ENCODE peak calls at places on chromosome 6, in four cellular contexts. M, P, J and K are unnamed samples.

GRCh38 chr6:103699770-103700169 is 1159.9 kb downstream of the HACE1 start:
- DNase-seq in M (no peak), P (no peak), J (no peak), K (no peak)

GRCh38 chr6:4472953-4473642 is 303.1 kb upstream of the CDYL start:
- DNase-seq in M (no peak), P (no peak), J (no peak), K (no peak)

GRCh38 chr6:42821846-42822245 is 40.0 kb downstream of the BICRAL start:
- DNase-seq in M (no peak), P (no peak), J (no peak), K (peak; percentile 58)

GRCh38 chr6:39956951-39957350 is 22.7 kb upstream of the MOCS1 start:
- DNase-seq in M (no peak), P (no peak), J (no peak), K (peak; percentile 56)

GRCh38 chr6:83480470-83480869 is 31.9 kb upstream of the PRSS35 start:
- DNase-seq in M (no peak), P (no peak), J (no peak), K (no peak)

GRCh38 chr6:118722820-118723526 is 71.6 kb upstream of the CEP85L start:
- DNase-seq in M (no peak), P (no peak), J (no peak), K (peak; percentile 44)

GRCh38 chr6:75207211-75207984 is 1.5 kb upstream of the COL12A1 start:
- DNase-seq in M (no peak), P (no peak), J (peak; percentile 60), K (peak; percentile 73)

GRCh38 chr6:49225471-49225870 is 237.6 kb downstream of the MMUT start:
- DNase-seq in M (no peak), P (no peak), J (no peak), K (no peak)

GRCh38 chr6:20572288-20572687 is 38.0 kb downstream of the CDKAL1 start:
- DNase-seq in M (no peak), P (no peak), J (no peak), K (no peak)

GRCh38 chr6:159726196-159726917 is 949 bp upstream of the WTAP start:
- DNase-seq in M (no peak), P (no peak), J (no peak), K (no peak)

GRCh38 chr6:158707120-158707519 is 57.3 kb downstream of the SYTL3 start:
- DNase-seq in M (peak; percentile 89), P (no peak), J (no peak), K (peak; percentile 63)

GRCh38 chr6:45920819-45921511 is 94.7 kb downstream of the CLIC5 start:
- DNase-seq in M (no peak), P (no peak), J (no peak), K (peak; percentile 23)

GRCh38 chr6:165090206-165090605 is 219.2 kb downstream of the C6orf118 start:
- DNase-seq in M (no peak), P (no peak), J (no peak), K (peak; percentile 63)

GRCh38 chr6:66772785-66773184 is 1065.8 kb upstream of the EYS start:
- DNase-seq in M (no peak), P (no peak), J (no peak), K (no peak)

GRCh38 chr6:43964659-43965570 is 162.3 kb downstream of the MRPL14 start:
- DNase-seq in M (no peak), P (no peak), J (no peak), K (no peak)

GRCh38 chr6:6546318-6547110 is 42.0 kb upstream of the LY86 start:
- DNase-seq in M (no peak), P (peak; percentile 10), J (peak; percentile 76), K (no peak)

GRCh38 chr6:127999032-127999431 is 98.2 kb upstream of the THEMIS start:
- DNase-seq in M (no peak), P (no peak), J (no peak), K (no peak)

GRCh38 chr6:133809406-133809805 is 79.5 kb upstream of the TCF21 start:
- DNase-seq in M (no peak), P (no peak), J (no peak), K (peak; percentile 80)

GRCh38 chr6:56370591-56371198 is 123.3 kb upstream of the COL21A1 start:
- DNase-seq in M (no peak), P (peak; percentile 4), J (no peak), K (peak; percentile 91)

GRCh38 chr6:25927721-25928359 is 2.7 kb downstream of the SLC17A2 start:
- DNase-seq in M (no peak), P (no peak), J (no peak), K (peak; percentile 12)

GRCh38 chr6:151137441-151137984 is 102.3 kb upstream of the AKAP12 start:
- DNase-seq in M (no peak), P (no peak), J (no peak), K (no peak)

GRCh38 chr6:127547909-127548649 is 28.9 kb upstream of the C6orf58 start:
- DNase-seq in M (no peak), P (no peak), J (peak; percentile 32), K (peak; percentile 38)

GRCh38 chr6:78302411-78302810 is 564.9 kb upstream of the IRAK1BP1 start:
- DNase-seq in M (no peak), P (no peak), J (no peak), K (no peak)

GRCh38 chr6:89895273-89895874 is 1.1 kb downstream of the GJA10 start:
- DNase-seq in M (no peak), P (no peak), J (peak; percentile 84), K (peak; percentile 66)

GRCh38 chr6:100948381-100949133 is 67.4 kb upstream of the ASCC3 start:
- DNase-seq in M (no peak), P (no peak), J (no peak), K (no peak)

GRCh38 chr6:144278659-144279314 is 6.3 kb upstream of the UTRN start:
- DNase-seq in M (no peak), P (no peak), J (peak; percentile 43), K (no peak)

GRCh38 chr6:144036064-144036873 is 28.2 kb upstream of the PLAGL1 start:
- DNase-seq in M (no peak), P (no peak), J (peak; percentile 36), K (peak; percentile 74)

GRCh38 chr6:16228709-16229665 is 9.4 kb upstream of the GMPR start:
- DNase-seq in M (no peak), P (no peak), J (no peak), K (peak; percentile 35)

GRCh38 chr6:42450314-42451145 is 1.2 kb downstream of the TRERF1 start:
- DNase-seq in M (no peak), P (peak; percentile 11), J (peak; percentile 43), K (peak; percentile 61)

GRCh38 chr6:83844170-83844569 is 9.0 kb upstream of the RIPPLY2 start:
- DNase-seq in M (no peak), P (no peak), J (no peak), K (no peak)

GRCh38 chr6:26401987-26402658 is at the start of gene BTN3A1:
- DNase-seq in M (peak; percentile 41), P (peak; percentile 82), J (peak; percentile 77), K (peak; percentile 88)

GRCh38 chr6:169824021-169824420 is 72.6 kb downstream of the ERMARD start:
- DNase-seq in M (no peak), P (no peak), J (no peak), K (no peak)

GRCh38 chr6:43150051-43150751 is 20.9 kb upstream of the SRF start:
- DNase-seq in M (no peak), P (no peak), J (no peak), K (no peak)

GRCh38 chr6:20292905-20293304 is 80.6 kb upstream of the MBOAT1 start:
- DNase-seq in M (no peak), P (no peak), J (no peak), K (no peak)

GRCh38 chr6:31631209-31631608 is 10.7 kb downstream of the PRRC2A start:
- DNase-seq in M (no peak), P (no peak), J (no peak), K (no peak)

GRCh38 chr6:24910331-24910849 is 25.4 kb downstream of the RIPOR2 start:
- DNase-seq in M (no peak), P (peak; percentile 82), J (peak; percentile 64), K (peak; percentile 24)

GRCh38 chr6:146361367-146361924 is 182.2 kb upstream of the RAB32 start:
- DNase-seq in M (no peak), P (no peak), J (no peak), K (peak; percentile 46)

GRCh38 chr6:100620085-100620484 is 155.4 kb upstream of the SIM1 start:
- DNase-seq in M (no peak), P (no peak), J (no peak), K (peak; percentile 80)

GRCh38 chr6:82396964-82397761 is 33.5 kb downstream of the TPBG start:
- DNase-seq in M (peak; percentile 89), P (no peak), J (no peak), K (peak; percentile 95)

GRCh38 chr6:121439456-121440250 is 4.2 kb downstream of the GJA1 start:
- DNase-seq in M (no peak), P (no peak), J (no peak), K (peak; percentile 16)

GRCh38 chr6:150068786-150069648 is at the start of gene ULBP3:
- DNase-seq in M (peak; percentile 89), P (peak; percentile 75), J (peak; percentile 86), K (peak; percentile 98)

GRCh38 chr6:150070236-150070860 is 1.4 kb upstream of the ULBP3 start:
- DNase-seq in M (no peak), P (no peak), J (no peak), K (no peak)

GRCh38 chr6:150074651-150075416 is 5.9 kb upstream of the ULBP3 start:
- DNase-seq in M (no peak), P (no peak), J (no peak), K (no peak)

GRCh38 chr6:150069707-150070106 is 786 bp upstream of the ULBP3 start:
- DNase-seq in M (no peak), P (no peak), J (no peak), K (no peak)

GRCh38 chr6:150072201-150072600 is 3.3 kb upstream of the ULBP3 start:
- DNase-seq in M (peak; percentile 90), P (peak; percentile 11), J (peak; percentile 63), K (peak; percentile 89)
- H3K9me2 ChIP-seq in M (no peaks in the 10 kb centered on the region), P (no peaks in the 10 kb centered on the region), J (no peaks in the 10 kb centered on the region), K (no peaks in the 10 kb centered on the region)

GRCh38 chr6:30097902-30098606 is 14.8 kb downstream of the TRIM31 start:
- DNase-seq in M (no peak), P (no peak), J (no peak), K (no peak)
- H3K9me2 ChIP-seq in M (no peaks in the 10 kb centered on the region), P (no peaks in the 10 kb centered on the region), J (no peaks in the 10 kb centered on the region), K (no peaks in the 10 kb centered on the region)

GRCh38 chr6:115896538-115897129 is 164.1 kb downstream of the FRK start:
- DNase-seq in M (peak; percentile 34), P (peak; percentile 30), J (peak; percentile 51), K (peak; percentile 64)
- H3K9me2 ChIP-seq in M (no peaks in the 10 kb centered on the region), P (no peaks in the 10 kb centered on the region), J (no peaks in the 10 kb centered on the region), K (no peaks in the 10 kb centered on the region)

DNA sequence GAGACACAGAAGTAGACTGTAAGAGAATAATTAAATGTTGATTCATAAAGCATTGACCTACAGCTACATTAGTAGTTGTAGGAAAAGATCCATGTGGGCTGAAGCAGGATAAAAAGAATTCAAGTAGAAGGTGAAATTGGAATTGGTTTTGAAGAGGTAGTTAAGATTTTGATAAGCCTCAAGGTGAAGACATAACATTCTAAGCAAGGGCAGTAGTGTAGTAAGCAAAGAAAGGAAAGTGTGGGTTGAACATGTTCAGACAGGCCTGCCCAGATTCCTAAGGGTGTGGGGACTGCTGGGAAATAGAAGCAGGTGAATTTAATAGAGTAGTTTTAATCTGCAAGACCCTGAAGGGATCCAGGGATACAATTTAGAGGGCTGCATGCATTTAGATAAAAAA is 19.0 kb downstream of the TAB2 start:
- DNase-seq in M (no peak), P (no peak), J (no peak), K (peak; percentile 39)
- H3K9me2 ChIP-seq in M (no peaks in the 10 kb centered on the region), P (no peaks in the 10 kb centered on the region), J (no peaks in the 10 kb centered on the region), K (no peaks in the 10 kb centered on the region)